ENCODE peak calls at places on chromosomes 4 and X, in four cellular contexts. Z is esophagus squamous epithelium, T is GM12865, N is fibroblast of pulmonary artery. B is an unnamed sample.
A peak's percentile ranks its signal among the peaks of the same experiment; 100 is the strongest.

GRCh38 chr4:175784986-175785525 is 27.0 kb downstream of the GPM6A start:
- DNase-seq in Z (no peak), T (no peak), N (no peak), B (peak; percentile 8)

GRCh38 chr4:76434901-76435688 is at the start of gene SHROOM3:
- DNase-seq in Z (no peak), T (no peak), N (no peak), B (peak; percentile 51)

GRCh38 chr4:38734886-38735285 is 47.9 kb downstream of the TLR10 start:
- DNase-seq in Z (no peak), T (no peak), N (no peak), B (no peak)

GRCh38 chr4:101128473-101128872 is 218.9 kb downstream of the PPP3CA start:
- DNase-seq in Z (no peak), T (no peak), N (no peak), B (no peak)

GRCh38 chr4:15234101-15234500 is 193.7 kb upstream of the C1QTNF7 start:
- DNase-seq in Z (no peak), T (no peak), N (peak; percentile 69), B (peak; percentile 85)

GRCh38 chrX:14673764-14674163 is 144.4 kb downstream of the GLRA2 start:
- DNase-seq in Z (no peak), T (peak; percentile 80), N (peak; percentile 82), B (peak; percentile 87)

GRCh38 chr4:111228396-111228795 is 605.5 kb upstream of the PITX2 start:
- DNase-seq in Z (no peak), T (no peak), N (no peak), B (peak; percentile 31)

GRCh38 chr4:42397256-42397634 is at the start of gene SHISA3:
- DNase-seq in Z (no peak), T (peak; percentile 67), N (peak; percentile 52), B (peak; percentile 17)

GRCh38 chr4:85952982-85953650 is 406.7 kb downstream of the MAPK10 start:
- DNase-seq in Z (no peak), T (peak; percentile 36), N (peak; percentile 20), B (peak; percentile 46)

GRCh38 chr4:163191999-163192398 is 25.3 kb upstream of the NAF1 start:
- DNase-seq in Z (no peak), T (peak; percentile 5), N (peak; percentile 11), B (no peak)

GRCh38 chr4:157222764-157223145 is 2.2 kb downstream of the GRIA2 start:
- DNase-seq in Z (no peak), T (no peak), N (no peak), B (no peak)

GRCh38 chr4:151227731-151228130 is 49.2 kb upstream of the PRSS48 start:
- DNase-seq in Z (no peak), T (peak; percentile 19), N (peak; percentile 97), B (peak; percentile 86)

GRCh38 chrX:16712825-16713155 is 321 bp upstream of the CTPS2 start:
- DNase-seq in Z (no peak), T (no peak), N (no peak), B (no peak)

GRCh38 chr4:8545439-8545765 is 34.8 kb upstream of the GPR78 start:
- DNase-seq in Z (no peak), T (no peak), N (no peak), B (no peak)

GRCh38 chr4:128444544-128445302 is 157.1 kb upstream of the PGRMC2 start:
- DNase-seq in Z (no peak), T (no peak), N (no peak), B (no peak)

GRCh38 chr4:39068907-39069306 is 6.9 kb downstream of the KLHL5 start:
- DNase-seq in Z (no peak), T (no peak), N (no peak), B (no peak)

GRCh38 chrX:129632443-129632842 is 22.3 kb downstream of the APLN start:
- DNase-seq in Z (no peak), T (no peak), N (no peak), B (no peak)

GRCh38 chr4:68927165-68927564 is 24.4 kb downstream of the UGT2A3 start:
- DNase-seq in Z (no peak), T (no peak), N (no peak), B (no peak)

GRCh38 chr4:149914521-149915115 is 99.0 kb upstream of the IQCM start:
- DNase-seq in Z (no peak), T (peak; percentile 59), N (peak; percentile 70), B (peak; percentile 63)

GRCh38 chrX:9683350-9683749 is 82.3 kb downstream of the GPR143 start:
- DNase-seq in Z (no peak), T (no peak), N (no peak), B (no peak)

GRCh38 chrX:120794525-120794975 is 81.1 kb downstream of the CT47B1 start:
- DNase-seq in Z (no peak), T (no peak), N (peak; percentile 63), B (peak; percentile 15)

GRCh38 chrX:118627084-118627758 is 100.2 kb upstream of the IL13RA1 start:
- DNase-seq in Z (no peak), T (peak; percentile 6), N (peak; percentile 2), B (no peak)

GRCh38 chrX:17697191-17697590 is 40.1 kb upstream of the SCML1 start:
- DNase-seq in Z (no peak), T (no peak), N (peak; percentile 39), B (no peak)

GRCh38 chr4:113397114-113397701 is 347.8 kb downstream of the ANK2 start:
- DNase-seq in Z (no peak), T (no peak), N (peak; percentile 94), B (peak; percentile 73)

GRCh38 chr4:177308125-177308524 is 1.5 kb upstream of the NEIL3 start:
- DNase-seq in Z (no peak), T (no peak), N (peak; percentile 53), B (peak; percentile 58)

GRCh38 chr4:177309525-177310371 is at the start of gene NEIL3:
- DNase-seq in Z (peak; percentile 75), T (peak; percentile 95), N (peak; percentile 92), B (peak; percentile 87)

GRCh38 chr4:177313263-177313662 is 3.6 kb downstream of the NEIL3 start:
- DNase-seq in Z (no peak), T (no peak), N (peak; percentile 39), B (no peak)

GRCh38 chr4:177308842-177309524 is 691 bp upstream of the NEIL3 start:
- DNase-seq in Z (no peak), T (no peak), N (no peak), B (no peak)
- H3K4me3 ChIP-seq in Z (peak overlapping the region; percentile 60), T (peak overlapping the region; percentile 67), N (peak overlapping the region; percentile 88), B (peak overlapping the region; percentile 64)

GRCh38 chrX:137926090-137926489 is 360.2 kb downstream of the ZIC3 start:
- DNase-seq in Z (no peak), T (peak; percentile 1), N (no peak), B (peak; percentile 2)
- TF ChIP-seq CTCF in Z (no peak), T (no peak), N (no peak), B (peak; percentile 37)

GRCh38 chr4:137420901-137421384 is 111.4 kb downstream of the PCDH18 start:
- DNase-seq in Z (no peak), T (no peak), N (no peak), B (no peak)
- H3K4me3 ChIP-seq in Z (no peak overlapping the region), T (no peak overlapping the region), N (no peak overlapping the region), B (no peak overlapping the region)

GRCh38 chrX:106748377-106748776 is 21.9 kb downstream of the RNF128 start:
- DNase-seq in Z (no peak), T (no peak), N (no peak), B (no peak)

GRCh38 chrX:106751407-106751806 is 24.9 kb downstream of the RNF128 start:
- DNase-seq in Z (no peak), T (no peak), N (no peak), B (no peak)

GRCh38 chrX:106752101-106752678 is 25.7 kb downstream of the RNF128 start:
- DNase-seq in Z (no peak), T (peak; percentile 0), N (peak; percentile 17), B (peak; percentile 19)
- TF ChIP-seq CTCF in Z (no peak), T (no peak), N (peak; percentile 16), B (peak; percentile 35)

GRCh38 chr4:174198396-174199179 is 84.9 kb downstream of the FBXO8 start:
- DNase-seq in Z (no peak), T (no peak), N (peak; percentile 91), B (peak; percentile 85)
- H3K4me3 ChIP-seq in Z (no peak overlapping the region), T (no peak overlapping the region), N (no peak overlapping the region), B (no peak overlapping the region)

GRCh38 chrX:100609591-100609990 is 24.9 kb downstream of the TNMD start:
- DNase-seq in Z (no peak), T (no peak), N (peak; percentile 3), B (no peak)
- TF ChIP-seq CTCF in Z (no peak), T (no peak), N (no peak), B (no peak)

GRCh38 chr4:123701046-123701445 is 304.5 kb downstream of the SPRY1 start:
- DNase-seq in Z (no peak), T (no peak), N (peak; percentile 68), B (no peak)
- H3K4me3 ChIP-seq in Z (no peak overlapping the region), T (no peak overlapping the region), N (peak overlapping the region; percentile 23), B (no peak overlapping the region)

B was measured in astrocyte of the spinal cord.